ENCODE peak calls at places on chromosome 3, in nine cellular contexts. One of them, this sample, is unnamed.

GRCh38 chr3:156657862-156658731 is 16.3 kb upstream of the TIPARP start:
- DNase-seq in astrocyte of the spinal cord: no peak
- DNase-seq in AG20443: no peak
- DNase-seq in hypothalamus: no peak
- DNase-seq in caudate nucleus: no peak
- DNase-seq in iris pigment epithelial cell: no peak
- DNase-seq in anterior cingulate cortex: no peak
- DNase-seq in NCI-H526 treated with DMSO at 0.1 percent for 48 hours: peak; percentile 74
- DNase-seq in neuronal stem cell: no peak
- DNase-seq in this sample: no peak

GRCh38 chr3:117074833-117075232 is 365.3 kb downstream of the TUSC7 start:
- DNase-seq in AG20443: peak; percentile 9
- DNase-seq in anterior cingulate cortex: no peak
- DNase-seq in hypothalamus: no peak
- DNase-seq in astrocyte of the spinal cord: no peak
- DNase-seq in NCI-H526 treated with DMSO at 0.1 percent for 48 hours: no peak
- DNase-seq in neuronal stem cell: no peak
- DNase-seq in caudate nucleus: peak; percentile 20
- DNase-seq in iris pigment epithelial cell: no peak
- DNase-seq in this sample: no peak

GRCh38 chr3:17942856-17943255 is 200.4 kb upstream of the TBC1D5 start:
- DNase-seq in AG20443: peak; percentile 26
- DNase-seq in caudate nucleus: no peak
- DNase-seq in iris pigment epithelial cell: peak; percentile 9
- DNase-seq in hypothalamus: no peak
- DNase-seq in anterior cingulate cortex: no peak
- DNase-seq in neuronal stem cell: no peak
- DNase-seq in NCI-H526 treated with DMSO at 0.1 percent for 48 hours: no peak
- DNase-seq in astrocyte of the spinal cord: peak; percentile 6
- DNase-seq in this sample: no peak

GRCh38 chr3:86225461-86225860 is 765.5 kb downstream of the VGLL3 start:
- DNase-seq in caudate nucleus: no peak
- DNase-seq in neuronal stem cell: no peak
- DNase-seq in iris pigment epithelial cell: peak; percentile 11
- DNase-seq in astrocyte of the spinal cord: no peak
- DNase-seq in NCI-H526 treated with DMSO at 0.1 percent for 48 hours: no peak
- DNase-seq in anterior cingulate cortex: no peak
- DNase-seq in AG20443: no peak
- DNase-seq in hypothalamus: no peak
- DNase-seq in this sample: no peak

GRCh38 chr3:153051427-153052095 is 110.5 kb upstream of the RAP2B start:
- DNase-seq in NCI-H526 treated with DMSO at 0.1 percent for 48 hours: no peak
- DNase-seq in neuronal stem cell: no peak
- DNase-seq in AG20443: peak; percentile 59
- DNase-seq in iris pigment epithelial cell: peak; percentile 88
- DNase-seq in anterior cingulate cortex: no peak
- DNase-seq in astrocyte of the spinal cord: peak; percentile 82
- DNase-seq in hypothalamus: no peak
- DNase-seq in caudate nucleus: no peak
- DNase-seq in this sample: no peak

GRCh38 chr3:32422943-32423342 is 31.3 kb downstream of the CMTM7 start:
- DNase-seq in AG20443: no peak
- DNase-seq in anterior cingulate cortex: no peak
- DNase-seq in caudate nucleus: no peak
- DNase-seq in NCI-H526 treated with DMSO at 0.1 percent for 48 hours: no peak
- DNase-seq in iris pigment epithelial cell: no peak
- DNase-seq in astrocyte of the spinal cord: no peak
- DNase-seq in hypothalamus: no peak
- DNase-seq in neuronal stem cell: no peak
- DNase-seq in this sample: no peak

GRCh38 chr3:177135841-177136492 is 61.3 kb downstream of the TBL1XR1 start:
- DNase-seq in iris pigment epithelial cell: no peak
- DNase-seq in hypothalamus: no peak
- DNase-seq in astrocyte of the spinal cord: no peak
- DNase-seq in NCI-H526 treated with DMSO at 0.1 percent for 48 hours: no peak
- DNase-seq in neuronal stem cell: no peak
- DNase-seq in anterior cingulate cortex: no peak
- DNase-seq in AG20443: no peak
- DNase-seq in caudate nucleus: no peak
- DNase-seq in this sample: no peak

GRCh38 chr3:54780336-54780735 is 147.5 kb downstream of the LRTM1 start:
- DNase-seq in NCI-H526 treated with DMSO at 0.1 percent for 48 hours: no peak
- DNase-seq in anterior cingulate cortex: no peak
- DNase-seq in hypothalamus: no peak
- DNase-seq in AG20443: no peak
- DNase-seq in astrocyte of the spinal cord: no peak
- DNase-seq in iris pigment epithelial cell: no peak
- DNase-seq in caudate nucleus: no peak
- DNase-seq in neuronal stem cell: no peak
- DNase-seq in this sample: no peak

GRCh38 chr3:16309558-16309957 is 44.5 kb downstream of the OXNAD1 start:
- DNase-seq in hypothalamus: no peak
- DNase-seq in iris pigment epithelial cell: peak; percentile 85
- DNase-seq in neuronal stem cell: no peak
- DNase-seq in anterior cingulate cortex: no peak
- DNase-seq in NCI-H526 treated with DMSO at 0.1 percent for 48 hours: no peak
- DNase-seq in astrocyte of the spinal cord: peak; percentile 57
- DNase-seq in caudate nucleus: no peak
- DNase-seq in AG20443: no peak
- DNase-seq in this sample: no peak

GRCh38 chr3:169082076-169082475 is 581.4 kb downstream of the MECOM start:
- DNase-seq in hypothalamus: no peak
- DNase-seq in neuronal stem cell: no peak
- DNase-seq in NCI-H526 treated with DMSO at 0.1 percent for 48 hours: no peak
- DNase-seq in astrocyte of the spinal cord: no peak
- DNase-seq in caudate nucleus: no peak
- DNase-seq in AG20443: no peak
- DNase-seq in anterior cingulate cortex: no peak
- DNase-seq in iris pigment epithelial cell: no peak
- DNase-seq in this sample: no peak

GRCh38 chr3:172675371-172676193 is 35.3 kb downstream of the NCEH1 start:
- DNase-seq in NCI-H526 treated with DMSO at 0.1 percent for 48 hours: peak; percentile 57
- DNase-seq in iris pigment epithelial cell: peak; percentile 54
- DNase-seq in caudate nucleus: no peak
- DNase-seq in hypothalamus: no peak
- DNase-seq in neuronal stem cell: peak; percentile 58
- DNase-seq in astrocyte of the spinal cord: peak; percentile 71
- DNase-seq in anterior cingulate cortex: no peak
- DNase-seq in AG20443: peak; percentile 21
- DNase-seq in this sample: no peak

GRCh38 chr3:117622130-117622841 is 912.7 kb downstream of the TUSC7 start:
- DNase-seq in NCI-H526 treated with DMSO at 0.1 percent for 48 hours: no peak
- DNase-seq in hypothalamus: no peak
- DNase-seq in iris pigment epithelial cell: peak; percentile 68
- DNase-seq in astrocyte of the spinal cord: peak; percentile 83
- DNase-seq in caudate nucleus: no peak
- DNase-seq in neuronal stem cell: no peak
- DNase-seq in AG20443: peak; percentile 74
- DNase-seq in anterior cingulate cortex: no peak
- DNase-seq in this sample: no peak

GRCh38 chr3:67920969-67921368 is 266.6 kb upstream of the SUCLG2 start:
- DNase-seq in hypothalamus: no peak
- DNase-seq in caudate nucleus: no peak
- DNase-seq in astrocyte of the spinal cord: no peak
- DNase-seq in anterior cingulate cortex: no peak
- DNase-seq in AG20443: no peak
- DNase-seq in NCI-H526 treated with DMSO at 0.1 percent for 48 hours: no peak
- DNase-seq in iris pigment epithelial cell: no peak
- DNase-seq in neuronal stem cell: no peak
- DNase-seq in this sample: no peak